ENCODE peak calls at places on chromosomes 6 and 20, in five cellular contexts. One of them, this sample, is unnamed.

GRCh38 chr20:13611726-13612125 is 27.0 kb downstream of the TASP1 start:
- DNase-seq in ureter: no peak
- DNase-seq in nephron progenitor cell: no peak
- DNase-seq in GM03348: no peak
- DNase-seq in neural crest cell: no peak
- DNase-seq in this sample: no peak

GRCh38 chr6:119119989-119120388 is 41.5 kb upstream of the FAM184A start:
- DNase-seq in ureter: no peak
- DNase-seq in nephron progenitor cell: no peak
- DNase-seq in neural crest cell: no peak
- DNase-seq in GM03348: peak; percentile 35
- DNase-seq in this sample: peak; percentile 93

GRCh38 chr6:98998103-98998502 is 50.4 kb upstream of the FBXL4 start:
- DNase-seq in GM03348: no peak
- DNase-seq in ureter: no peak
- DNase-seq in neural crest cell: no peak
- DNase-seq in nephron progenitor cell: peak; percentile 11
- DNase-seq in this sample: no peak

GRCh38 chr6:7204726-7205125 is 97.0 kb downstream of the RREB1 start:
- DNase-seq in GM03348: peak; percentile 70
- DNase-seq in nephron progenitor cell: no peak
- DNase-seq in ureter: no peak
- DNase-seq in neural crest cell: no peak
- DNase-seq in this sample: no peak

GRCh38 chr6:41655706-41656668 is 17.7 kb downstream of the MDFI start:
- DNase-seq in GM03348: no peak
- DNase-seq in ureter: no peak
- DNase-seq in neural crest cell: no peak
- DNase-seq in nephron progenitor cell: no peak
- DNase-seq in this sample: no peak

GRCh38 chr6:2875840-2876207 is 27.3 kb downstream of the SERPINB9 start:
- DNase-seq in nephron progenitor cell: peak; percentile 22
- DNase-seq in GM03348: peak; percentile 43
- DNase-seq in ureter: no peak
- DNase-seq in neural crest cell: no peak
- DNase-seq in this sample: no peak

GRCh38 chr6:110990835-110991576 is 9.2 kb downstream of the RPF2 start:
- DNase-seq in GM03348: no peak
- DNase-seq in neural crest cell: no peak
- DNase-seq in ureter: no peak
- DNase-seq in nephron progenitor cell: no peak
- DNase-seq in this sample: no peak

GRCh38 chr6:142378138-142378875 is 76.5 kb downstream of the ADGRG6 start:
- DNase-seq in ureter: no peak
- DNase-seq in neural crest cell: no peak
- DNase-seq in GM03348: peak; percentile 50
- DNase-seq in nephron progenitor cell: no peak
- DNase-seq in this sample: no peak

GRCh38 chr6:32483968-32484613 is 44.4 kb downstream of the HLA-DRA start:
- DNase-seq in neural crest cell: no peak
- DNase-seq in nephron progenitor cell: no peak
- DNase-seq in GM03348: peak; percentile 2
- DNase-seq in ureter: no peak
- DNase-seq in this sample: no peak

GRCh38 chr20:59421920-59422637 is 121.7 kb downstream of the EDN3 start:
- DNase-seq in nephron progenitor cell: no peak
- DNase-seq in GM03348: no peak
- DNase-seq in ureter: no peak
- DNase-seq in neural crest cell: no peak
- DNase-seq in this sample: no peak

GRCh38 chr6:55694148-55694547 is 115.2 kb upstream of the HMGCLL1 start:
- DNase-seq in ureter: no peak
- DNase-seq in nephron progenitor cell: no peak
- DNase-seq in neural crest cell: peak; percentile 3
- DNase-seq in GM03348: peak; percentile 3
- DNase-seq in this sample: no peak

GRCh38 chr6:8556370-8557018 is 121.1 kb upstream of the SLC35B3 start:
- DNase-seq in neural crest cell: no peak
- DNase-seq in GM03348: no peak
- DNase-seq in ureter: no peak
- DNase-seq in nephron progenitor cell: no peak
- DNase-seq in this sample: peak; percentile 18

GRCh38 chr6:49384913-49385312 is 78.1 kb downstream of the MMUT start:
- DNase-seq in neural crest cell: no peak
- DNase-seq in GM03348: peak; percentile 22
- DNase-seq in nephron progenitor cell: no peak
- DNase-seq in ureter: no peak
- DNase-seq in this sample: no peak

GRCh38 chr6:130693944-130694343 is 133.3 kb upstream of the SMLR1 start:
- DNase-seq in GM03348: no peak
- DNase-seq in nephron progenitor cell: no peak
- DNase-seq in ureter: no peak
- DNase-seq in neural crest cell: no peak
- DNase-seq in this sample: no peak

GRCh38 chr6:102023977-102024657 is 630.6 kb downstream of the GRIK2 start:
- DNase-seq in nephron progenitor cell: no peak
- DNase-seq in ureter: no peak
- DNase-seq in GM03348: no peak
- DNase-seq in neural crest cell: no peak
- DNase-seq in this sample: no peak

GRCh38 chr6:167661456-167662103 is 165.1 kb upstream of the AFDN start:
- DNase-seq in GM03348: no peak
- DNase-seq in neural crest cell: no peak
- DNase-seq in nephron progenitor cell: no peak
- DNase-seq in ureter: no peak
- DNase-seq in this sample: no peak

GRCh38 chr6:131640100-131640499 is 3.0 kb downstream of the ENPP3 start:
- DNase-seq in GM03348: no peak
- DNase-seq in ureter: no peak
- DNase-seq in neural crest cell: no peak
- DNase-seq in nephron progenitor cell: no peak
- DNase-seq in this sample: no peak

GRCh38 chr6:97205936-97206335 is 77.1 kb downstream of the MMS22L start:
- DNase-seq in nephron progenitor cell: no peak
- DNase-seq in ureter: no peak
- DNase-seq in neural crest cell: no peak
- DNase-seq in GM03348: no peak
- DNase-seq in this sample: no peak

GRCh38 chr20:15776773-15777172 is 796.5 kb downstream of the KIF16B start:
- DNase-seq in ureter: no peak
- DNase-seq in neural crest cell: no peak
- DNase-seq in nephron progenitor cell: no peak
- DNase-seq in GM03348: no peak
- DNase-seq in this sample: no peak

GRCh38 chr6:33656844-33657243 is 35.7 kb downstream of the ITPR3 start:
- DNase-seq in nephron progenitor cell: no peak
- DNase-seq in GM03348: no peak
- DNase-seq in ureter: no peak
- DNase-seq in neural crest cell: no peak
- DNase-seq in this sample: no peak

GRCh38 chr6:7998103-7998725 is 66.0 kb downstream of the BLOC1S5 start:
- DNase-seq in ureter: no peak
- DNase-seq in nephron progenitor cell: no peak
- DNase-seq in GM03348: peak; percentile 16
- DNase-seq in neural crest cell: no peak
- DNase-seq in this sample: peak; percentile 20

GRCh38 chr6:157877573-157878011 is 54.5 kb downstream of the SNX9 start:
- DNase-seq in GM03348: no peak
- DNase-seq in ureter: no peak
- DNase-seq in nephron progenitor cell: no peak
- DNase-seq in neural crest cell: no peak
- DNase-seq in this sample: no peak

This sample was measured in stromal cell of bone marrow.